ENCODE peak calls at places on chromosomes 3 and 15, in seven cellular contexts. C, R, Y, V, B, O and N are unnamed samples.

GRCh38 chr3:127800508-127800907 is 21.8 kb downstream of the MGLL start:
- DNase-seq in Y (no peak), O (no peak), B (no peak), V (no peak), R (no peak), C (no peak), N (no peak)

GRCh38 chr3:159796744-159797143 is 191.9 kb upstream of the IL12A start:
- DNase-seq in V (no peak), Y (no peak), C (peak; percentile 84), O (no peak), R (no peak), B (no peak), N (no peak)

GRCh38 chr3:183253364-183253960 is 409 bp downstream of the B3GNT5 start:
- DNase-seq in B (peak; percentile 66), R (peak; percentile 88), V (no peak), C (peak; percentile 77), O (peak; percentile 83), Y (peak; percentile 56), N (no peak)

GRCh38 chr15:84835661-84836384 is 18.7 kb downstream of the ALPK3 start:
- DNase-seq in Y (no peak), V (no peak), R (no peak), C (no peak), B (no peak), O (no peak), N (no peak)

GRCh38 chr3:72753495-72753894 is 94.8 kb downstream of the SHQ1 start:
- DNase-seq in C (no peak), B (no peak), V (no peak), R (no peak), O (no peak), Y (no peak), N (no peak)

GRCh38 chr3:113238503-113238902 is 27.1 kb downstream of the BOC start:
- DNase-seq in C (no peak), R (no peak), B (no peak), V (no peak), Y (no peak), O (no peak), N (no peak)

GRCh38 chr3:177108648-177109047 is 88.6 kb downstream of the TBL1XR1 start:
- DNase-seq in O (no peak), V (no peak), R (no peak), Y (no peak), C (no peak), B (no peak), N (no peak)

GRCh38 chr3:160226026-160226739 is 961 bp downstream of the C3orf80 start:
- DNase-seq in Y (peak; percentile 68), O (no peak), C (no peak), R (no peak), V (no peak), B (peak; percentile 16), N (no peak)

GRCh38 chr15:70447511-70447910 is 315.8 kb downstream of the UACA start:
- DNase-seq in B (no peak), C (no peak), Y (no peak), R (no peak), O (no peak), V (no peak), N (no peak)

GRCh38 chr3:37546876-37547275 is 314.8 kb upstream of the CTDSPL start:
- DNase-seq in O (no peak), C (peak; percentile 46), B (no peak), V (no peak), Y (no peak), R (no peak), N (no peak)

GRCh38 chr3:134406331-134407246 is 32.3 kb upstream of the AMOTL2 start:
- DNase-seq in V (no peak), Y (peak; percentile 73), O (no peak), C (no peak), B (peak; percentile 55), R (peak; percentile 60), N (no peak)

GRCh38 chr15:69607101-69607500 is 154.5 kb downstream of the RPLP1 start:
- DNase-seq in C (peak; percentile 33), V (no peak), R (no peak), B (no peak), O (peak; percentile 80), Y (no peak), N (peak; percentile 68)

GRCh38 chr3:61733000-61733399 is 171.6 kb downstream of the PTPRG start:
- DNase-seq in Y (no peak), O (no peak), R (no peak), B (no peak), C (no peak), V (no peak), N (no peak)

GRCh38 chr3:149744151-149744550 is 8.1 kb downstream of the COMMD2 start:
- DNase-seq in C (no peak), O (no peak), R (no peak), Y (no peak), B (no peak), V (no peak), N (no peak)

GRCh38 chr3:23202921-23203650 is at the start of gene UBE2E2:
- DNase-seq in R (peak; percentile 92), O (peak; percentile 83), C (peak; percentile 68), Y (peak; percentile 79), V (no peak), B (peak; percentile 74), N (peak; percentile 88)

GRCh38 chr3:45127130-45127822 is 18.9 kb downstream of the CDCP1 start:
- DNase-seq in B (no peak), O (no peak), R (no peak), Y (no peak), V (no peak), C (no peak), N (no peak)

GRCh38 chr15:80242132-80242769 is 9.8 kb downstream of the CTXND1 start:
- DNase-seq in R (no peak), O (peak; percentile 24), V (no peak), Y (peak; percentile 20), B (no peak), C (peak; percentile 39), N (no peak)

GRCh38 chr3:123286308-123287023 is 84.7 kb downstream of the SEC22A start:
- DNase-seq in Y (peak; percentile 82), B (peak; percentile 39), R (peak; percentile 44), O (no peak), V (peak; percentile 33), C (peak; percentile 83), N (peak; percentile 88)

DNA sequence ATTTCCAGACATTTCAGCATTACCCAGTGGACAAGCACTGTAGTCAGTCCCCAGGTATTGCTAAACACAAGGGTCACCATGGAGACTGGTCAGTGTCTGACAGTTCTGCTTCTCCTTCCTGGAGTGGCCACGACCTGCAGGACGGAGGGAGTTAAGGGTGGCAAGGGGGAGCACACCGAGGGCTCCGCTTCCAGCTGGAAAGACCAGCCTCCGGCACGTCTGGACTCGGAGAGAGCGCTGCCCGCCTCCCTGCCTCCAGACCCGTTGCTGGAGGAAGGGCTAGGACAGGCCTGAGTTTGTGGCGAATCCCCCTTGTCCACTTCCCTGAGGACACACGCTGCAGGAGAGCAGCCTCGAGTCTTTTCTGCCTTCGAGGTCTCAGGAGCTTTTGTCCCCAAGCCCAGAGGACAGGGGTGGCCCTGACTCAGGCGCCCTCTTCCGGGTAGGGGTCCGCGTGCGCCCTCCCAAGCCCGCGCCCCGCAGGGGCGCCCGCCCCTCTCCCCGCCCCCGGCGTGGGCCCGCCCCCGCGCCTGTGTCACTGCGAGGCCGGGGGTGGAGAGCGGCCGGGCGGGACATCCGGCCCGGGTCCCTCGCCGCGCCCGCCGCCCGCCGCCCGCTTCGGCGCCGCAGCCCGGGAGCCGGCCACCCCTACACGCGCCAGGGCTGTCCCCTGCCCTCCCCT is at the start of gene CHST14:
- DNase-seq in O (no peak), Y (peak; percentile 79), R (peak; percentile 72), V (no peak), C (peak; percentile 50), B (peak; percentile 56), N (no peak)
- TF ChIP-seq CTCF in O (no peak), Y (no peak), R (no peak), V (no peak), C (no peak), B (no peak), N (no peak)

GRCh38 chr15:43268111-43269105 is 1.7 kb upstream of the TGM5 start:
- DNase-seq in O (peak; percentile 65), C (no peak), R (no peak), Y (peak; percentile 48), B (no peak), V (no peak), N (peak; percentile 83)
- TF ChIP-seq CTCF in O (no peak), C (peak; percentile 25), R (peak; percentile 10), Y (no peak), B (no peak), V (no peak), N (peak; percentile 46)

GRCh38 chr15:32041294-32041693 is 11.0 kb downstream of the CHRNA7 start:
- DNase-seq in O (no peak), Y (no peak), B (peak; percentile 48), C (no peak), R (no peak), V (no peak), N (no peak)

GRCh38 chr15:32036972-32037371 is 6.7 kb downstream of the CHRNA7 start:
- DNase-seq in Y (no peak), V (no peak), O (no peak), B (no peak), C (no peak), R (no peak), N (no peak)

DNA sequence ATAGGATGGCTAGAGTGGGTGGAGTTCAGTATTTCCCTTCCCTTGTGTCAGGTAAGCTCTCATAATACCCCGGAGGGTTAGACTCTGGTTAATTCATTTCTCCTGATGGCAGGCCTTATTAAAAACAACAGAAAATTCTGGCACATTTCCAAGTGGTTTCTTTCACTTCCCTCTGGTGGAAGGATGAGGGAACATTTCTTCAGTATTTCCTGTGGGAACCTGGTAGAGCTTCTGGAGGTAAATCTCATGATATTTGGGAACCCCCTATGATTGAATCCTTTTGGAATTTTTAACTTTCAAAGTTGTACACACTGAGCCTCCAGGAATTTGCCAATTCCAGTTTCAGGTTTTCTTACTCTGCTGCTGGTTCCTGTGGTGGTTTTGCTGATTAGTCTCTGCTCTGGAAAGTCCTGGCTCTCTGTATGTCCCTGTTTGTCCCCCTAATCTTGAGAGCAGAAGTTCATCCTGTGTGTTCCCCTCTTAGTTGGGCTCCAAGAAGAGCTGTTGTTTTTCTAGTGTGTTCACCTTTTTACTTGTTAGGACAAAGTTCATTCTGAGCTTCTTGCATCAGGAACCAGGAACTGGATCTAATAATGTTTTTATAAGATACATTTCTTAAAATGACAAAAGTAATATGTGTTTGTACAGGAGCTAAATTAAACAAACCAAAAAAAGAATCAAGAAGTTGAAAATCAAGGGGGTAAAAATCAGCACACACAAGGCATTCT is 12.1 kb downstream of the CHRNA7 start:
- DNase-seq in R (no peak), B (no peak), V (no peak), O (no peak), Y (no peak), C (no peak), N (no peak)
- TF ChIP-seq CTCF in R (peak; percentile 20), B (peak; percentile 15), V (no peak), O (no peak), Y (no peak), C (no peak), N (no peak)

DNA sequence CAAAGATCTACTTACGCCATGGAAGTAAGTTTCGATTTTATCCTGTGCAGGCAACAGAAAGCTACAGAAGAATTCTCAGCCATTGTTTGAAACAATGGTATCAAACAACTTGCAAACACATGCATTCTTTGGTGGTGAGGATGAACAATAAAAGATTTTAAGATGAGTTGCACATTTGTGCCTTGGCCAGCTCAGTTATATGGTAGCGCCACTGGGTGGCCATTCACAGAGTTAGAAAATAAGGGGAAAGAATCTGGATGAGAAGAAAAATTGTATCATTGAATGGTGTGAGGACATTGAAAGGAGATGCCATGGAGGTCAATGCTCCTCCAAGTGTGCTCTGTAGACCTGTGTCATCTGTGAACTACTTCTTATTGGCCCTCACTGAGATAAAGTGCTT is 11.6 kb downstream of the CADPS start:
- DNase-seq in C (no peak), V (no peak), O (no peak), B (no peak), Y (no peak), R (no peak), N (no peak)
- TF ChIP-seq CTCF in C (no peak), V (no peak), O (no peak), B (no peak), Y (no peak), R (no peak), N (no peak)